ENCODE peak calls at places on chromosomes 16 and 17, in five cellular contexts. Z is cardiac muscle cell, U is H9, L is heart right ventricle, A is ovary. S is an unnamed sample.

GRCh38 chr16:79651363-79651762 is 50.8 kb upstream of the MAF start:
- DNase-seq in Z (peak; percentile 82), A (peak; percentile 39), L (peak; percentile 17), U (no peak), S (no peak)

GRCh38 chr16:30490210-30490609 is 17.7 kb downstream of the ITGAL start:
- DNase-seq in L (no peak), U (no peak), A (no peak), Z (no peak), S (no peak)

GRCh38 chr16:60329110-60329509 is 1595.0 kb upstream of the GOT2 start:
- DNase-seq in L (no peak), A (no peak), Z (no peak), U (no peak), S (no peak)

GRCh38 chr17:231966-232807 is 50.7 kb upstream of the DOC2B start:
- DNase-seq in U (no peak), L (peak; percentile 3), A (no peak), Z (no peak), S (no peak)

GRCh38 chr16:50213939-50214519 is 52.3 kb upstream of the ADCY7 start:
- DNase-seq in U (no peak), A (no peak), L (no peak), Z (peak; percentile 67), S (no peak)

GRCh38 chr17:59950049-59950448 is 14.5 kb downstream of the RNFT1 start:
- DNase-seq in Z (no peak), A (no peak), U (no peak), L (no peak), S (no peak)

GRCh38 chr16:84117482-84117843 is 721 bp upstream of the MBTPS1 start:
- DNase-seq in L (no peak), A (no peak), Z (no peak), U (no peak), S (peak; percentile 52)

GRCh38 chr16:81831722-81832126 is 52.6 kb downstream of the PLCG2 start:
- DNase-seq in L (peak; percentile 43), U (peak; percentile 51), A (no peak), Z (peak; percentile 18), S (peak; percentile 76)

GRCh38 chr16:72876221-72876620 is 171.7 kb downstream of the ZFHX3 start:
- DNase-seq in L (peak; percentile 80), Z (peak; percentile 94), U (no peak), A (no peak), S (peak; percentile 85)

GRCh38 chr16:69861276-69862030 is 89.7 kb upstream of the CLEC18A start:
- DNase-seq in Z (peak; percentile 81), A (peak; percentile 75), U (no peak), L (peak; percentile 90), S (no peak)

GRCh38 chr17:77674358-77674757 is 284.1 kb upstream of the TNRC6C start:
- DNase-seq in L (no peak), U (no peak), Z (no peak), A (no peak), S (no peak)
- H3K27me3 ChIP-seq in L (no peaks in the 10 kb centered on the region), U (no peaks in the 10 kb centered on the region), Z (no peaks in the 10 kb centered on the region), A (no peaks in the 10 kb centered on the region), S (no peaks in the 10 kb centered on the region)

DNA sequence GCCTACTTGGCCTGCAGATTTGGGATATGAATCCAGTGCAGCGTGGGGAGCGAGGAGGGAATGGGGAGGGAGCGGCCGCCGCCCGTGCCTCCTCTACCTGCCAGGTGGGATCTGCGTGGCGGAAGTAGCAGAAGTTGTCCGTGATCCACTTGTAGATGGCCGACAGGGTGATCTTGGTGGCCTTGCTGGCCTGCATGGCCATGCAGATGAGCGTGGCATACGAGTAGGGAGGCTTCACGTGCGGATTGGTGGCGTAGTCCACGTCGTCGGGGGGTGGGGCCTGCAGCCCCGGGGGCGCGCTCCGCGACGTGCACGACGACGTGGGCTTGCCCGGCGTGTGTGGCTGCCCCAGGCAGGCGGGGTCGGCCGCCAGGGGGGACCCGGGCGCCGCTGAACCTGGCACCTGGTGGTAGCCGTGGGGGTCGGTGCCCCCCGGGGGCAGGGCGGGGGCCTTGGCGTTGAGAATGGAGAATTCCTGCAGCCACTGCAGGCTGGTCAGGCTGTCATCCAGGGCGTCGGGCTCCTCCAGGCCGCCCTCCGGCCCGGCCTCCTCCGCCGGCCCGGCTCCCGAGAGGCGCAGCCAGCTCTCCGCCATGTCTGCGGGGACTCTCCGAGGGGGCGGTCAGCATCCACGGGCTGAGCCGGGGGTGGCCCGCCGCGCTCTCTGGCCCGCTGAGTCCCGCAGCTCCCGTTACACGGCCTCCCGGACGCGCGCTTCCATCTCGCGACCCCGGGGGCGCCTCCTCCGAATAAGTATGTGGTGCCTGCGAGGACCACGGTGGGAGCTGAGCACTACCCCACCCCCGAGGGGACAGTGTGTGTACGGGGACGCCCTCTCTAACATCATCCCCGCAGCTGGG is 1.0 kb downstream of the FOXJ1 start:
- DNase-seq in U (peak; percentile 64), A (no peak), L (no peak), Z (no peak), S (no peak)
- H3K27me3 ChIP-seq in U (peaks cover 45% of the 10 kb centered on the region), A (peaks cover 2% of the 10 kb centered on the region), L (peaks cover 56% of the 10 kb centered on the region), Z (peaks cover 88% of the 10 kb centered on the region), S (no peaks in the 10 kb centered on the region)

GRCh38 chr17:29844339-29845048 is 85.5 kb downstream of the SSH2 start:
- DNase-seq in L (peak; percentile 37), Z (peak; percentile 76), U (no peak), A (no peak), S (no peak)
- H3K27me3 ChIP-seq in L (no peaks in the 10 kb centered on the region), Z (no peaks in the 10 kb centered on the region), U (no peaks in the 10 kb centered on the region), A (no peaks in the 10 kb centered on the region), S (no peaks in the 10 kb centered on the region)

DNA sequence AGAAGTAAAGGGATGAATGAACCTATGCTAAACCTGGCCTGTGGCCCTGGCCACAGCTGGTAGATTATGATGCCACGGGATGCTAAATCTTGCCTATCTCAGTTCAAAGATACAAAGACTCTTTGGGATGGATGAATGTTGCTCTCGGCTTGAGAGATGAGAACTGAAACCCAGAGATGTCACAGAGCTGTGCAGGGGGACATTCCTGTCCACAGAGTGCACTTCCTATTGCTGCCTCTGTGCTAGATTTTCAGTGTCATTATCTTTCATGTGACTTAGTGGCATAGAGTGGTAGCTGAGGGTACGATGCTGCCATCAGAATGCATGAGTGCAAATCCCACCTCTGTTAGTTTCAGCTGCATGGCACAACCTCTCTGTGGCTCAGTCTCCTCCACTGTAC is 2.3 kb upstream of the MT1M start:
- DNase-seq in L (no peak), U (no peak), A (no peak), Z (no peak), S (no peak)
- H3K27me3 ChIP-seq in L (peaks cover 22% of the 10 kb centered on the region), U (peaks cover 87% of the 10 kb centered on the region), A (no peaks in the 10 kb centered on the region), Z (peaks cover 100% of the 10 kb centered on the region), S (peaks cover 26% of the 10 kb centered on the region)

DNA sequence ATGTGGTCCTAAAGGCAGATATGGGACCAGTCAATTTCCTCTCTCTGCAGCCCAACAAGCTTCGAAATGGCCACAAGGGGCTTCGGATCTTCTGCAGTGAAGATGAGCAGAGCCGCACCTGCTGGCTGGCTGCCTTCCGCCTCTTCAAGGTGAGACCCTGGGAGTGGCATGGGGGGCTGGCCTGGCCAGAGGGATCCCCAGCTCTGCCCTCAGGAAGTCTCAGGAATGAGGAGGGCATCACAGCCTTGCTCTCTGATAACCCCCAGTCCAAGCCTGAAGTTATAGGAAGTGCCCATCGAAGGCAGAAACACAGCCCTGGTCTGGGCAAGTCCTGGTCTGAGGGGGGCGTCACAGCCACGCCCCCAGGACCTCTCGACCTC is 7.1 kb downstream of the GRB7 start:
- DNase-seq in Z (no peak), A (no peak), L (no peak), U (peak; percentile 31), S (no peak)
- H3K27me3 ChIP-seq in Z (peaks cover 10% of the 10 kb centered on the region), A (no peaks in the 10 kb centered on the region), L (peaks cover 37% of the 10 kb centered on the region), U (no peaks in the 10 kb centered on the region), S (no peaks in the 10 kb centered on the region)

GRCh38 chr17:81391964-81392908 is 3.0 kb upstream of the BAHCC1 start:
- DNase-seq in U (no peak), Z (peak; percentile 90), A (peak; percentile 82), L (no peak), S (no peak)

GRCh38 chr17:81389585-81389984 is 5.7 kb upstream of the BAHCC1 start:
- DNase-seq in L (no peak), Z (no peak), U (no peak), A (no peak), S (no peak)

GRCh38 chr17:81391268-81391963 is 3.8 kb upstream of the BAHCC1 start:
- DNase-seq in A (peak; percentile 79), Z (no peak), L (no peak), U (no peak), S (no peak)

GRCh38 chr17:81390029-81390428 is 5.2 kb upstream of the BAHCC1 start:
- DNase-seq in A (peak; percentile 35), U (no peak), L (no peak), Z (no peak), S (no peak)

GRCh38 chr17:81390436-81391214 is 4.6 kb upstream of the BAHCC1 start:
- DNase-seq in A (no peak), L (no peak), U (no peak), Z (no peak), S (no peak)
- H3K27me3 ChIP-seq in A (no peaks in the 10 kb centered on the region), L (no peaks in the 10 kb centered on the region), U (peaks cover 69% of the 10 kb centered on the region), Z (no peaks in the 10 kb centered on the region), S (peaks cover 95% of the 10 kb centered on the region)

GRCh38 chr16:861446-861845 is 60.9 kb upstream of the GNG13 start:
- DNase-seq in L (no peak), Z (no peak), A (peak; percentile 6), U (no peak), S (no peak)
- H3K27me3 ChIP-seq in L (no peaks in the 10 kb centered on the region), Z (no peaks in the 10 kb centered on the region), A (no peaks in the 10 kb centered on the region), U (no peaks in the 10 kb centered on the region), S (no peaks in the 10 kb centered on the region)

GRCh38 chr17:32960815-32961214 is 30.8 kb upstream of the SPACA3 start:
- DNase-seq in Z (no peak), A (no peak), U (no peak), L (no peak), S (no peak)
- H3K27me3 ChIP-seq in Z (no peaks in the 10 kb centered on the region), A (no peaks in the 10 kb centered on the region), U (no peaks in the 10 kb centered on the region), L (peaks cover 17% of the 10 kb centered on the region), S (peaks cover 2% of the 10 kb centered on the region)

DNA sequence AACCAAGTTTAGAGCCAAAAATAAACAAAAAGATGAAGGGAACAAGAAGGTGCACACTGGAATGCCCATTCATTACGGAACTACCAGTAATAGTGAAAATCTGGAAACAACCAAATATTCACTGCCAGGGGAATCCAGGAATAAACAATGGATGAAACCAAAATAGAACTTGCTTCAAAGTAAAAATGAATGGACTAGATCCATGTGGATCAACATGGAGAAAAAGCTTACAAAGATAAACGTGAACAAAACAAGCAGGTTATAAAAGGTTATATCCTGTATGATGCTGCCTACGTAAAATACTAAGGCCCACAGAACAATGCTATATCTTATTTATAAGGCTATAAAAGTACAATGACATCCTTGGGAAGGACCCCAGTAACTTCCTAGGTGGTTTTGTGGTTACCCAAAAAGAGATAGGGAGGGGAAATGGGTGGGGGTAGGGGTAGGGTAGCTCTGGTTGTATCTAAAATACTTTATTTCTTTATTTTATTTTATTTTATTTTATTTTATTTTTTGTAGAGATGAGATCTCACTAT is 12.8 kb upstream of the CCL22 start:
- DNase-seq in U (no peak), Z (no peak), L (no peak), A (no peak), S (no peak)
- H3K27me3 ChIP-seq in U (no peaks in the 10 kb centered on the region), Z (peaks cover 11% of the 10 kb centered on the region), L (peaks cover 5% of the 10 kb centered on the region), A (no peaks in the 10 kb centered on the region), S (peaks cover 29% of the 10 kb centered on the region)

GRCh38 chr16:13864689-13865088 is 55.3 kb upstream of the ERCC4 start:
- DNase-seq in L (no peak), U (no peak), Z (no peak), A (no peak), S (no peak)

GRCh38 chr16:13856398-13856797 is 63.6 kb upstream of the ERCC4 start:
- DNase-seq in L (no peak), Z (no peak), U (no peak), A (no peak), S (no peak)

GRCh38 chr16:13863075-13863765 is 56.7 kb upstream of the ERCC4 start:
- DNase-seq in Z (peak; percentile 4), L (no peak), U (no peak), A (no peak), S (no peak)

GRCh38 chr16:13856811-13857511 is 63.0 kb upstream of the ERCC4 start:
- DNase-seq in A (no peak), L (no peak), Z (no peak), U (no peak), S (no peak)

GRCh38 chr16:13858873-13859580 is 60.9 kb upstream of the ERCC4 start:
- DNase-seq in L (no peak), Z (no peak), A (no peak), U (no peak), S (no peak)
- H3K27me3 ChIP-seq in L (peaks cover 20% of the 10 kb centered on the region), Z (no peaks in the 10 kb centered on the region), A (no peaks in the 10 kb centered on the region), U (no peaks in the 10 kb centered on the region), S (no peaks in the 10 kb centered on the region)